ENCODE peak calls at places on chromosomes 5 and 9, in eight cellular contexts. C, K, U, X, G, T, O and D are unnamed samples. For H3K4me1, the result is how much of the 10 kb centered on the place peaks cover.

GRCh38 chr5:135139397-135140134 is 105.5 kb upstream of the PITX1 start:
- DNase-seq in C (peak), K (no peak), U (peak), X (peak), G (no peak), T (no peak), O (peak), D (no peak)

GRCh38 chr5:125499969-125500368 is 753.5 kb upstream of the ZNF608 start:
- DNase-seq in C (no peak), K (no peak), U (no peak), X (no peak), G (no peak), T (no peak), O (no peak), D (no peak)

GRCh38 chr5:4191024-4191423 is 595.4 kb downstream of the IRX1 start:
- DNase-seq in C (no peak), K (no peak), U (no peak), X (no peak), G (no peak), T (no peak), O (no peak), D (no peak)

GRCh38 chr9:104322581-104322980 is 181.5 kb upstream of the OR13F1 start:
- DNase-seq in C (no peak), K (peak), U (no peak), X (no peak), G (no peak), T (no peak), O (no peak), D (no peak)

GRCh38 chr5:79983618-79984017 is 7.4 kb downstream of the MTX3 start:
- DNase-seq in C (no peak), K (no peak), U (no peak), X (no peak), G (no peak), T (no peak), O (no peak), D (no peak)

GRCh38 chr5:140345919-140346347 is 470 bp downstream of the HBEGF start:
- DNase-seq in C (peak), K (peak), U (peak), X (peak), G (peak), T (peak), O (peak), D (peak)

GRCh38 chr5:58410441-58410840 is 49.4 kb downstream of the PLK2 start:
- DNase-seq in C (peak), K (no peak), U (peak), X (peak), G (no peak), T (no peak), O (peak), D (no peak)

GRCh38 chr9:76818271-76818670 is 54.0 kb downstream of the PCA3 start:
- DNase-seq in C (peak), K (peak), U (peak), X (peak), G (no peak), T (peak), O (peak), D (peak)

GRCh38 chr5:35029333-35029732 is 18.4 kb downstream of the AGXT2 start:
- DNase-seq in C (peak), K (no peak), U (peak), X (no peak), G (peak), T (no peak), O (peak), D (no peak)

GRCh38 chr5:148924817-148925216 is 98.4 kb downstream of the ADRB2 start:
- DNase-seq in C (no peak), K (peak), U (peak), X (no peak), G (no peak), T (no peak), O (no peak), D (peak)

GRCh38 chr9:88747768-88748167 is 212.8 kb downstream of the NXNL2 start:
- DNase-seq in C (peak), K (no peak), U (peak), X (peak), G (peak), T (peak), O (peak), D (no peak)

GRCh38 chr5:142815469-142815868 is 45.3 kb downstream of the ARHGAP26 start:
- DNase-seq in C (no peak), K (no peak), U (no peak), X (no peak), G (no peak), T (no peak), O (no peak), D (no peak)

GRCh38 chr9:134386951-134387831 is 60.9 kb downstream of the RXRA start:
- DNase-seq in C (no peak), K (peak), U (no peak), X (no peak), G (no peak), T (no peak), O (peak), D (no peak)

GRCh38 chr5:73388371-73388684 is 60.2 kb downstream of the FOXD1 start:
- DNase-seq in C (no peak), K (no peak), U (peak), X (no peak), G (no peak), T (no peak), O (peak), D (no peak)

GRCh38 chr5:160479926-160480325 is 58.3 kb downstream of the PTTG1 start:
- DNase-seq in C (peak), K (no peak), U (peak), X (no peak), G (no peak), T (no peak), O (peak), D (no peak)

GRCh38 chr9:73265876-73266275 is 114.2 kb downstream of the ANXA1 start:
- DNase-seq in C (no peak), K (no peak), U (peak), X (no peak), G (no peak), T (no peak), O (no peak), D (no peak)

GRCh38 chr9:129109952-129110739 is 447 bp downstream of the CRAT start:
- DNase-seq in C (peak), K (no peak), U (no peak), X (peak), G (peak), T (peak), O (peak), D (peak)

GRCh38 chr5:131783874-131784273 is 12.9 kb downstream of the FNIP1 start:
- DNase-seq in C (no peak), K (no peak), U (no peak), X (no peak), G (no peak), T (no peak), O (no peak), D (no peak)

GRCh38 chr9:136045595-136046554 is 49.2 kb downstream of the NACC2 start:
- DNase-seq in C (peak), K (peak), U (no peak), X (no peak), G (no peak), T (peak), O (peak), D (no peak)

GRCh38 chr5:33806736-33807442 is 84.9 kb downstream of the ADAMTS12 start:
- DNase-seq in C (peak), K (no peak), U (peak), X (no peak), G (no peak), T (no peak), O (peak), D (no peak)

GRCh38 chr5:179120421-179120861 is 60.3 kb downstream of the ZNF354C start:
- DNase-seq in C (no peak), K (peak), U (no peak), X (no peak), G (no peak), T (peak), O (no peak), D (no peak)

GRCh38 chr9:18847576-18848275 is 185.3 kb downstream of the SAXO1 start:
- DNase-seq in C (no peak), K (peak), U (no peak), X (no peak), G (no peak), T (no peak), O (no peak), D (no peak)

GRCh38 chr9:91923145-91923544 is 26.9 kb downstream of the ROR2 start:
- DNase-seq in C (no peak), K (no peak), U (no peak), X (no peak), G (no peak), T (no peak), O (no peak), D (no peak)

GRCh38 chr5:169374761-169375160 is 73.8 kb upstream of the SLIT3 start:
- DNase-seq in C (no peak), K (no peak), U (peak), X (peak), G (no peak), T (no peak), O (no peak), D (no peak)

GRCh38 chr9:74953235-74953741 is 576 bp upstream of the C9orf40 start:
- DNase-seq in C (no peak), K (no peak), U (peak), X (no peak), G (no peak), T (no peak), O (no peak), D (peak)

GRCh38 chr5:159316519-159317383 is 13.5 kb downstream of the IL12B start:
- DNase-seq in C (peak), K (peak), U (peak), X (peak), G (no peak), T (no peak), O (peak), D (no peak)

GRCh38 chr5:32231241-32231640 is 57.1 kb upstream of the GOLPH3 start:
- DNase-seq in C (no peak), K (no peak), U (no peak), X (no peak), G (no peak), T (no peak), O (no peak), D (no peak)

GRCh38 chr9:108151161-108151586 is 661.6 kb upstream of the KLF4 start:
- DNase-seq in C (peak), K (no peak), U (peak), X (no peak), G (peak), T (no peak), O (peak), D (peak)

GRCh38 chr9:33329117-33329563 is 38.8 kb downstream of the NFX1 start:
- DNase-seq in C (peak), K (peak), U (peak), X (peak), G (peak), T (peak), O (peak), D (no peak)

GRCh38 chr5:8993031-8993430 is 552.8 kb downstream of the SEMA5A start:
- DNase-seq in C (peak), K (no peak), U (peak), X (peak), G (no peak), T (no peak), O (no peak), D (no peak)

GRCh38 chr5:32168460-32169033 is 5.6 kb downstream of the GOLPH3 start:
- DNase-seq in C (peak), K (no peak), U (no peak), X (no peak), G (no peak), T (peak), O (no peak), D (no peak)

GRCh38 chr5:172123269-172123692 is 64.7 kb downstream of the STK10 start:
- DNase-seq in C (peak), K (peak), U (no peak), X (peak), G (peak), T (peak), O (peak), D (peak)

GRCh38 chr5:102921341-102922047 is 166.4 kb downstream of the PAM start:
- DNase-seq in C (no peak), K (no peak), U (no peak), X (no peak), G (no peak), T (no peak), O (peak), D (no peak)
- H3K4me3 ChIP-seq in C (no peak), K (no peak), U (no peak), X (no peak), G (no peak), T (no peak), O (no peak), D (no peak)

GRCh38 chr5:66209794-66210193 is 65.7 kb downstream of the SREK1 start:
- DNase-seq in C (no peak), K (no peak), U (no peak), X (no peak), G (no peak), T (no peak), O (no peak), D (no peak)

GRCh38 chr5:66206465-66206864 is 62.4 kb downstream of the SREK1 start:
- DNase-seq in C (no peak), K (no peak), U (no peak), X (no peak), G (no peak), T (no peak), O (no peak), D (no peak)

GRCh38 chr5:66207800-66208561 is 63.9 kb downstream of the SREK1 start:
- DNase-seq in C (peak), K (no peak), U (peak), X (no peak), G (no peak), T (no peak), O (no peak), D (no peak)

GRCh38 chr5:66213533-66213932 is 69.4 kb downstream of the SREK1 start:
- DNase-seq in C (no peak), K (no peak), U (no peak), X (no peak), G (no peak), T (no peak), O (no peak), D (no peak)

DNA sequence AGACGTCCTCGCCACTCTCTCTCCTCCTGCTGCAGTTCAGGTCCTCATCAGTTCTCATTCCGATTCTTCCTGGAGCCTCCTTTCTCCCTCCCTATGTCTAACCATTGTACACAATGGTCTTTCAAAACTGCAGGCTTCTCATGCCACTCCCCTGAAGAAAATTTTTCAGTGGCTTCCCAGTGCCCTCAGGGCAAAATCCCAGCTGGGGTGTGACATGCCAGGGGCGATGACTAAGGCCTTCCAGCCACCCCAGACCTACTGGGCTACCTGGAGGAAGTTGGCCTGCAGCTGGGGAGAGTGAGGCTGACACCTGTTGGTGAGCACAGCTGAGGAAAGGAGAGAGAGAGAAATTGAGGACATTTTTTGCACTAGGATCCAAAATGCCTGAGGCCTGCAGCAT is 65.2 kb downstream of the SREK1 start:
- DNase-seq in C (no peak), K (no peak), U (peak), X (peak), G (no peak), T (no peak), O (no peak), D (no peak)
- TF ChIP-seq CTCF in C (no peak), K (no peak), U (peak), X (peak), G (no peak), T (no peak), O (no peak), D (no peak)

GRCh38 chr9:121739971-121740370 is 88.5 kb downstream of the DAB2IP start:
- DNase-seq in C (no peak), K (no peak), U (no peak), X (no peak), G (no peak), T (no peak), O (no peak), D (no peak)
- H3K4me1 ChIP-seq in C (half or more), K (half or more), U (half or more), X (half or more), G (half or more), T (under half), O (under half), D (half or more)

GRCh38 chr5:74432240-74432639 is 208.3 kb downstream of the ENC1 start:
- DNase-seq in C (peak), K (peak), U (no peak), X (no peak), G (no peak), T (no peak), O (no peak), D (no peak)

GRCh38 chr5:74434124-74434899 is 206.2 kb downstream of the ENC1 start:
- DNase-seq in C (peak), K (no peak), U (no peak), X (no peak), G (no peak), T (no peak), O (no peak), D (no peak)

GRCh38 chr5:74429495-74429894 is 211.0 kb downstream of the ENC1 start:
- DNase-seq in C (no peak), K (no peak), U (no peak), X (no peak), G (no peak), T (no peak), O (no peak), D (no peak)

GRCh38 chr5:74430910-74431309 is 209.6 kb downstream of the ENC1 start:
- DNase-seq in C (no peak), K (no peak), U (no peak), X (no peak), G (no peak), T (no peak), O (no peak), D (no peak)

DNA sequence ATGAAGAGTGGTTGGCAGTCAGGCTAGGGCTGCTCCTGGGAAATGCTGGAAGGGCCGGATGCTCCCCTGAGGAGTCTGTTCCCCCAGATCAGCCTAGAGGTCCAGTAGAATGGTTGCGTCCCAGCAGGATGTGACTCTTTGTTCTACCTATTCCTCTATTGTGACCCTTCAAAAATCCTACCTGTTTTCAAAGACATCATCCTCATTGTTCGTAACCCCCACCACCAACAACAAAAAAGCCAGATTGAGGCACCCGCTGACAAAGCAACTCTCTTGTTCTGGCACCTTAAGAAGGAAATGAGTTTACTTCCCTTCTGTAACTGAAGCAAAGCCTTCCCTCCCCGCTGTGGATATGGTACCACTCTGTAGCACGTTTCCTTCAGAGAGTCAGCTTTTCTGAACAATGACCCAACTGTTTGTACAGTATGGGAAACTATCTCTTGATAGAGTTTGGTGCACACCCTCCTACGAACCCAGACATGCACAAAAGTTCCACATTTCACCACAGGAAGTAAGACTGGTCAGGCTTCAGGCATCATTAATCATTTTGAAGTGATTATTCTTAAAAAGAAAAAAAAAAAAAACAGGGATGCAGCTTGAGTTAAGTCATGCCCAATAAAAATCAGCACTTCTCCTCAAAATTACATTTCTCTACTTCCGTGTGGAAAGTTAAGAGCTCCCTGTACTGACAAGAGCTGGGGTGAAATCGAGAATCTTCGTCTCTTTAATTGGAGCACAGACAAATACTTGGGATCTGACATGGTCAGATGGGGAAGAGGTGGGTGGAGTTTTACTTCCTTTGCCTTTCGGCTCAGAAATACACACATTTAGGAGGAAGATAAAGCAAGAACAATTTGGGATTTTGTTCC is 207.0 kb downstream of the ENC1 start:
- DNase-seq in C (peak), K (no peak), U (peak), X (no peak), G (no peak), T (no peak), O (peak), D (no peak)
- H3K4me3 ChIP-seq in C (no peak), K (no peak), U (no peak), X (no peak), G (peak), T (peak), O (no peak), D (no peak)

GRCh38 chr5:72233835-72234234 is 86.2 kb downstream of the MRPS27 start:
- DNase-seq in C (no peak), K (no peak), U (no peak), X (no peak), G (no peak), T (no peak), O (no peak), D (no peak)
- TF ChIP-seq CTCF in C (no peak), K (no peak), U (no peak), X (no peak), G (no peak), T (no peak), O (no peak), D (no peak)